ENCODE peak calls at places on chromosome 22, in four cellular contexts. S is NT2/D1, Q is mammary epithelial cell, F is IMR-90. C is an unnamed sample.

GRCh38 chr22:17373839-17374238 is 4.6 kb downstream of the CECR2 start:
- DNase-seq in S (no peak), Q (no peak), F (no peak), C (no peak)

GRCh38 chr22:22767876-22768602 is 119.6 kb upstream of the IGLL5 start:
- DNase-seq in S (no peak), Q (no peak), F (no peak), C (no peak)

GRCh38 chr22:22573047-22573889 is 14.2 kb upstream of the PRAME start:
- DNase-seq in S (no peak), Q (no peak), F (no peak), C (no peak)

GRCh38 chr22:49208768-49209252 is 618.9 kb downstream of the BRD1 start:
- DNase-seq in S (no peak), Q (no peak), F (no peak), C (no peak)

GRCh38 chr22:18071968-18072310 is 5.9 kb upstream of the PEX26 start:
- DNase-seq in S (no peak), Q (no peak), F (no peak), C (no peak)

GRCh38 chr22:37457093-37457893 is 28.9 kb downstream of the MFNG start:
- DNase-seq in S (peak; percentile 47), Q (peak; percentile 67), F (peak; percentile 48), C (no peak)

GRCh38 chr22:27311666-27312566 is 489.6 kb downstream of the MN1 start:
- DNase-seq in S (no peak), Q (no peak), F (no peak), C (peak; percentile 26)

GRCh38 chr22:37546436-37547248 is 13.6 kb upstream of the CDC42EP1 start:
- DNase-seq in S (peak; percentile 38), Q (no peak), F (peak; percentile 68), C (no peak)

GRCh38 chr22:35761037-35761436 is 43.4 kb downstream of the APOL5 start:
- DNase-seq in S (no peak), Q (no peak), F (peak; percentile 24), C (no peak)

GRCh38 chr22:37515902-37516301 is 3.3 kb downstream of the CARD10 start:
- DNase-seq in S (no peak), Q (no peak), F (no peak), C (no peak)

GRCh38 chr22:48719978-48720661 is 1107.6 kb downstream of the BRD1 start:
- DNase-seq in S (peak; percentile 8), Q (no peak), F (no peak), C (no peak)

GRCh38 chr22:17952273-17952801 is 72.0 kb downstream of the MICAL3 start:
- DNase-seq in S (no peak), Q (no peak), F (no peak), C (no peak)

GRCh38 chr22:23199159-23199558 is 18.9 kb downstream of the BCR start:
- DNase-seq in S (no peak), Q (no peak), F (peak; percentile 73), C (peak; percentile 76)

GRCh38 chr22:19357270-19358105 is 66.0 kb upstream of the CLTCL1 start:
- DNase-seq in S (no peak), Q (no peak), F (peak; percentile 84), C (peak; percentile 9)

GRCh38 chr22:25493794-25494193 is 70.7 kb upstream of the GRK3 start:
- DNase-seq in S (no peak), Q (no peak), F (no peak), C (no peak)

GRCh38 chr22:44427506-44428470 is 70.2 kb downstream of the RTL6 start:
- DNase-seq in S (no peak), Q (no peak), F (no peak), C (no peak)

GRCh38 chr22:35214968-35215367 is 42.3 kb upstream of the HMGXB4 start:
- DNase-seq in S (no peak), Q (no peak), F (no peak), C (no peak)

GRCh38 chr22:34429314-34429713 is 509.0 kb upstream of the LARGE1 start:
- DNase-seq in S (no peak), Q (peak; percentile 95), F (no peak), C (no peak)

GRCh38 chr22:22024440-22024839 is 41.9 kb upstream of the TOP3B start:
- DNase-seq in S (no peak), Q (no peak), F (no peak), C (no peak)

GRCh38 chr22:36244522-36245391 is 5.4 kb upstream of the APOL2 start:
- DNase-seq in S (no peak), Q (no peak), F (peak; percentile 52), C (peak; percentile 66)

GRCh38 chr22:36220457-36220921 is 18.8 kb downstream of the APOL2 start:
- DNase-seq in S (no peak), Q (no peak), F (peak; percentile 59), C (peak; percentile 52)

GRCh38 chr22:37735054-37735453 is 38.2 kb downstream of the TRIOBP start:
- DNase-seq in S (no peak), Q (no peak), F (no peak), C (no peak)

GRCh38 chr22:27110985-27111451 is 453.6 kb downstream of the MIAT start:
- DNase-seq in S (no peak), Q (no peak), F (peak; percentile 71), C (peak; percentile 95)

GRCh38 chr22:36197065-36197440 is 4.6 kb downstream of the APOL4 start:
- DNase-seq in S (peak; percentile 54), Q (no peak), F (peak; percentile 70), C (peak; percentile 42)

GRCh38 chr22:21603973-21604372 is 25.8 kb downstream of the YDJC start:
- DNase-seq in S (no peak), Q (no peak), F (no peak), C (no peak)

GRCh38 chr22:45584621-45585436 is 82.1 kb downstream of the FBLN1 start:
- DNase-seq in S (no peak), Q (no peak), F (peak; percentile 21), C (peak; percentile 26)

GRCh38 chr22:38864361-38865191 is 7.4 kb downstream of the CBX6 start:
- DNase-seq in S (no peak), Q (no peak), F (no peak), C (no peak)
- H3K9ac ChIP-seq in S (no peak overlapping the region), Q (no peak overlapping the region), F (no peak overlapping the region), C (peak overlapping the region; percentile 36)

GRCh38 chr22:46775789-46776485 is 13.5 kb downstream of the TBC1D22A start:
- DNase-seq in S (no peak), Q (no peak), F (no peak), C (no peak)

GRCh38 chr22:46773074-46773473 is 10.6 kb downstream of the TBC1D22A start:
- DNase-seq in S (no peak), Q (no peak), F (no peak), C (no peak)

GRCh38 chr22:46775364-46775758 is 12.9 kb downstream of the TBC1D22A start:
- DNase-seq in S (no peak), Q (no peak), F (no peak), C (no peak)

GRCh38 chr22:46776486-46776826 is 14.0 kb downstream of the TBC1D22A start:
- DNase-seq in S (no peak), Q (no peak), F (no peak), C (no peak)

DNA sequence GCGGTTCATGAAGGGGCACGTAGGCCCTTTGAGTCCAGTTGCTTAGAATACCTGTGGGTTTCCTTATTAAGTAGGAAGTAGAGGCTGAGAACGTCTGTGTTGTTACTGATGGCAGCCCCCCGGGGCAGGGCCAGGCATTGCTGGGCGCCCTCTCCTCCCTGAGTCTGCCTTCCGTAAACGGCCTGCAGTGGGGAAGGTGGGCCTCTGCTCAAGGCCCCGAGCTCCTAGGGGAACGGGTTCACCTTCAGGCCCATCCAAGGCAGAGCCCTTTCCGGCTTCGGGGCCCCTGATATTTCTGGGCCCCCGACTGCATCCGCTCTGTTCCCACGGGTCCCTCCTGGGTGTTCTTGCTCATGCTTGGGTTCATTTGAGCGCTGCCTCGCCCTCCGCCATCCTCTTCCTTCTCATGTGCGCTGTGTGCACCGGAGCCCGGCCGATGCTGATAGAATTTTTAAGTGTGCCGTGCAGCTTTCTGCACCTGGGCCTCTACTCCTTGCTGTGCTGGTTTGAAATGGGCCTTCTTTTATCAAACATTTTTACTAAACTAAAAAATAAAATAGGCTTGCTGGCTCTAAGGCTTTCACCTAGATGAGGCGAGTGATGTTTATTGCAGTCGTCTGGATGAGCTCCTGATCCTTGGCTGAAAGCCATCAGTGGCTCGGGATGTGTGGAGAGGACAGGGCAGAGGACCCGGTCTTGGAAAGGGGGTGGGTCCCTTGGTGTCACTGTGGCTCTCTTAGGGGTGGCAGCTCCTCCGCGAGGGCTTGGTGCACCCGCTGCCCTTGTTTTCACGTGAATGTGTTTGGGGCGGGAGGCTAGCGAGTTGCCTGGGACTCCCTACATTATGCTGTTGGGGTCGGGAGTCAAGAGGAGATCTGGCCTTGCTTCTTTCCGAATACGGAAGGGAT is 12.3 kb downstream of the TBC1D22A start:
- DNase-seq in S (no peak), Q (no peak), F (no peak), C (no peak)
- H3K9ac ChIP-seq in S (peak overlapping the region; percentile 70), Q (peak overlapping the region; percentile 61), F (no peak overlapping the region), C (peak overlapping the region; percentile 66)

GRCh38 chr22:31651667-31652066 is 10.3 kb downstream of the PISD start:
- DNase-seq in S (no peak), Q (no peak), F (no peak), C (no peak)
- H3K9ac ChIP-seq in S (no peak overlapping the region), Q (no peak overlapping the region), F (no peak overlapping the region), C (no peak overlapping the region)

DNA sequence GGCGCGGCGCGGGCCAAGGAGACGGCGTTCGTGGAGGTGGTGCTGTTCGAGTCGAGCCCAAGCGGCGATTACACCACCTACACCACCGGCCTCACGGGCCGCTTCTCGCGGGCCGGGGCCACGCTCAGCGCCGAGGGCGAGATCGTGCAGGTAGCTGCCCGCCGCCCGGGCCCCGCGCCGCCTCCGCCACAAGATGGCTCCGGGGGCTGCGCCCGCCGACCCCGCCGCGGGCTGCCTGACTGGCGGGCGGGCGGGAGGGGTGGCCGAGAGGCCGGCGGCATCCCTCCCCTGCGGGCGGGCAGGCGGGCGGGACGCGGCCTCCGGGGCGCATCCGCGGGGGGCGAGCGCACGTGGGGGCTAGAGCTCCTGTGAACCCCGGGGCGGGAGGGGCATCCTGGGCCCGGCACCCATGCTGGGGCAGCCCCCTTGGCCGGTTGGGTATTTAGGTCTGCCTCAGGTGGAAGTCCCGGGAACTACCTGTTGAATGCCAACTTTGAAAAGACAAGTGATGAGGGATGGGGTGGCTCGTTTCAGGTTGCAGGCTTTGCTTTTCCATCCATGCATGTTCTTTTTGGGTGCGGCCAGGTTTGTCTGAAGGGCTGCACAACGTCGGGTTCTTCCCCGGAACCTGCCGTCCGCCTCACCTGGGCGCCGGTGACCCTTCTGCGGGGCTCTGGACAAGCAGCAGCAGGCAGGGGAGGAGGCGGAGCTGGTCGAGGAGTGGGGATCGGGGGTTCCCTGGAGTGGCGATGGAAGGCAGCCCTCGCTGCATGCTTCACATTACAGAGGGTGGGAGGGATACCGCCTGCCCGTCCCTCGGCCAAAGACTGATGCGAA is 763 bp downstream of the ZNRF3 start:
- DNase-seq in S (no peak), Q (peak; percentile 53), F (peak; percentile 44), C (no peak)
- H3K9ac ChIP-seq in S (peak overlapping the region; percentile 88), Q (peak overlapping the region; percentile 63), F (peak overlapping the region; percentile 71), C (peak overlapping the region; percentile 53)

C was measured in astrocyte.